ENCODE peak calls at places on chromosomes 5 and 9, in eight cellular contexts. H, I, M, U, N, Y, B and T are unnamed samples.
A peak's percentile ranks its signal among the peaks of the same experiment; 100 is the strongest.

GRCh38 chr5:63596254-63596653 is 366.0 kb downstream of the HTR1A start:
- DNase-seq in H (no peak), I (no peak), M (no peak), U (no peak), N (no peak), Y (no peak), B (no peak), T (no peak)

GRCh38 chr5:1652873-1653707 is 129.3 kb upstream of the LPCAT1 start:
- DNase-seq in H (no peak), I (no peak), M (peak; percentile 36), U (no peak), N (no peak), Y (no peak), B (no peak), T (no peak)

GRCh38 chr9:88476491-88477271 is 58.3 kb upstream of the NXNL2 start:
- DNase-seq in H (no peak), I (no peak), M (peak; percentile 13), U (no peak), N (no peak), Y (no peak), B (no peak), T (no peak)

GRCh38 chr9:16664211-16664610 is 206.3 kb downstream of the BNC2 start:
- DNase-seq in H (no peak), I (no peak), M (peak; percentile 59), U (no peak), N (no peak), Y (no peak), B (no peak), T (no peak)

GRCh38 chr5:34687269-34688011 is 31.3 kb downstream of the RAI14 start:
- DNase-seq in H (no peak), I (no peak), M (peak; percentile 75), U (no peak), N (no peak), Y (no peak), B (peak; percentile 74), T (no peak)

GRCh38 chr9:37986771-37987258 is 82.2 kb downstream of the SHB start:
- DNase-seq in H (no peak), I (no peak), M (no peak), U (no peak), N (no peak), Y (no peak), B (no peak), T (no peak)

GRCh38 chr5:177162379-177162778 is 28.8 kb downstream of the NSD1 start:
- DNase-seq in H (no peak), I (no peak), M (peak; percentile 4), U (no peak), N (no peak), Y (no peak), B (peak; percentile 25), T (no peak)

GRCh38 chr9:110655723-110656641 is 12.6 kb upstream of the MUSK start:
- DNase-seq in H (no peak), I (no peak), M (peak; percentile 90), U (no peak), N (no peak), Y (no peak), B (no peak), T (no peak)

GRCh38 chr9:123620258-123620657 is 264.3 kb downstream of the CRB2 start:
- DNase-seq in H (no peak), I (no peak), M (peak; percentile 24), U (no peak), N (no peak), Y (no peak), B (peak; percentile 8), T (no peak)

GRCh38 chr9:124297553-124297905 is 39.8 kb downstream of the NEK6 start:
- DNase-seq in H (peak; percentile 84), I (peak; percentile 41), M (peak; percentile 96), U (peak; percentile 60), N (peak; percentile 29), Y (peak; percentile 77), B (peak; percentile 96), T (no peak)